ENCODE peak calls at places on chromosomes 4 and X, in four cellular contexts. Q, Z, C and J are unnamed samples.

GRCh38 chr4:115664285-115664684 is 550.9 kb upstream of the NDST4 start:
- DNase-seq in Q (no peak), C (no peak), Z (no peak), J (no peak)

GRCh38 chrX:70504772-70505450 is 60.3 kb downstream of the DLG3 start:
- DNase-seq in Z (no peak), Q (no peak), C (no peak), J (no peak)

GRCh38 chrX:1673337-1673736 is 58.5 kb downstream of the ASMT start:
- DNase-seq in Q (peak), Z (peak), C (no peak), J (peak)

GRCh38 chr4:72119946-72120345 is 88.1 kb downstream of the NPFFR2 start:
- DNase-seq in Z (no peak), C (no peak), Q (no peak), J (no peak)

GRCh38 chr4:184267673-184268573 is 50.2 kb upstream of the ENPP6 start:
- DNase-seq in Z (peak), Q (peak), C (peak), J (no peak)

GRCh38 chrX:47214435-47215077 is 3.9 kb upstream of the CDK16 start:
- DNase-seq in Z (no peak), C (no peak), Q (no peak), J (no peak)

GRCh38 chr4:544386-545105 is 31.5 kb downstream of the TMEM271 start:
- DNase-seq in C (no peak), Q (no peak), Z (no peak), J (no peak)

GRCh38 chr4:148355442-148356123 is 86.6 kb downstream of the NR3C2 start:
- DNase-seq in Q (no peak), C (no peak), Z (no peak), J (no peak)

GRCh38 chr4:40555176-40555900 is 74.3 kb downstream of the RBM47 start:
- DNase-seq in C (no peak), Q (no peak), Z (no peak), J (no peak)

GRCh38 chrX:38806054-38806389 is 4.8 kb downstream of the MID1IP1 start:
- DNase-seq in C (no peak), Z (no peak), Q (no peak), J (no peak)

GRCh38 chrX:34563061-34563460 is 94.0 kb downstream of the TMEM47 start:
- DNase-seq in Q (no peak), Z (no peak), C (no peak), J (no peak)

GRCh38 chr4:142336251-142336934 is 509.7 kb downstream of the INPP4B start:
- DNase-seq in C (no peak), Q (no peak), Z (no peak), J (no peak)

GRCh38 chrX:9851890-9852289 is 65.7 kb downstream of the SHROOM2 start:
- DNase-seq in C (no peak), Z (no peak), Q (no peak), J (no peak)

GRCh38 chr4:42331914-42332368 is 65.3 kb upstream of the SHISA3 start:
- DNase-seq in Q (no peak), C (no peak), Z (peak), J (no peak)

GRCh38 chrX:118418811-118419251 is 72.9 kb downstream of the WDR44 start:
- DNase-seq in Z (no peak), Q (no peak), C (no peak), J (no peak)

GRCh38 chr4:165580379-165580905 is 201.6 kb downstream of the CPE start:
- DNase-seq in Z (peak), Q (peak), C (peak), J (no peak)

GRCh38 chr4:133812236-133812635 is 389.4 kb downstream of the PABPC4L start:
- DNase-seq in Q (no peak), C (no peak), Z (no peak), J (no peak)

GRCh38 chrX:53445977-53446376 is 11.8 kb upstream of the HSD17B10 start:
- DNase-seq in C (no peak), Q (peak), Z (peak), J (peak)

GRCh38 chrX:44343412-44343942 is at the start of gene EFHC2:
- DNase-seq in C (no peak), Z (peak), Q (peak), J (peak)

GRCh38 chrX:109839694-109840358 is 106.8 kb upstream of the ACSL4 start:
- DNase-seq in C (no peak), Z (peak), Q (no peak), J (no peak)

GRCh38 chrX:121876316-121876715 is 828.9 kb downstream of the GLUD2 start:
- DNase-seq in Z (no peak), Q (peak), C (peak), J (no peak)

GRCh38 chr4:32010221-32010620 is 1290.1 kb downstream of the PCDH7 start:
- DNase-seq in Z (no peak), Q (no peak), C (no peak), J (no peak)

GRCh38 chrX:109890910-109891502 is 111.9 kb upstream of the TMEM164 start:
- DNase-seq in C (no peak), Z (peak), Q (peak), J (peak)

GRCh38 chr4:8303485-8304281 is 34.1 kb downstream of the HTRA3 start:
- DNase-seq in Q (peak), C (peak), Z (no peak), J (no peak)

GRCh38 chr4:145868637-145869409 is 69.8 kb downstream of the ZNF827 start:
- DNase-seq in Z (no peak), C (no peak), Q (peak), J (no peak)

GRCh38 chrX:135275973-135276372 is 24.1 kb downstream of the ETDA start:
- DNase-seq in C (no peak), Q (no peak), Z (no peak), J (no peak)

GRCh38 chr4:108971473-108971872 is 208.6 kb upstream of the ETNPPL start:
- DNase-seq in Q (no peak), Z (no peak), C (no peak), J (no peak)

GRCh38 chrX:17007134-17007768 is 60.8 kb downstream of the REPS2 start:
- DNase-seq in Z (no peak), C (no peak), Q (peak), J (no peak)

GRCh38 chr4:109462802-109463201 is 29.2 kb downstream of the SEC24B start:
- DNase-seq in Q (peak), Z (no peak), C (no peak), J (no peak)

GRCh38 chr4:8403981-8404380 is 36.5 kb downstream of the ACOX3 start:
- DNase-seq in Z (no peak), C (no peak), Q (no peak), J (no peak)

GRCh38 chrX:139078342-139078741 is 366.8 kb upstream of the FGF13 start:
- DNase-seq in C (no peak), Z (no peak), Q (no peak), J (no peak)

GRCh38 chrX:23888887-23889501 is 18.7 kb downstream of the APOO start:
- DNase-seq in Q (peak), C (no peak), Z (no peak), J (no peak)

GRCh38 chrX:45747905-45748304 is 547.2 kb upstream of the DIPK2B start:
- DNase-seq in Q (no peak), C (no peak), Z (no peak), J (no peak)
- TF ChIP-seq CTCF in Q (no peak), C (no peak), Z (no peak), J (no peak)

GRCh38 chr4:87058272-87059073 is 123.7 kb downstream of the AFF1 start:
- DNase-seq in Q (no peak), C (no peak), Z (no peak), J (peak)
- TF ChIP-seq CTCF in Q (no peak), C (no peak), Z (peak), J (no peak)

DNA sequence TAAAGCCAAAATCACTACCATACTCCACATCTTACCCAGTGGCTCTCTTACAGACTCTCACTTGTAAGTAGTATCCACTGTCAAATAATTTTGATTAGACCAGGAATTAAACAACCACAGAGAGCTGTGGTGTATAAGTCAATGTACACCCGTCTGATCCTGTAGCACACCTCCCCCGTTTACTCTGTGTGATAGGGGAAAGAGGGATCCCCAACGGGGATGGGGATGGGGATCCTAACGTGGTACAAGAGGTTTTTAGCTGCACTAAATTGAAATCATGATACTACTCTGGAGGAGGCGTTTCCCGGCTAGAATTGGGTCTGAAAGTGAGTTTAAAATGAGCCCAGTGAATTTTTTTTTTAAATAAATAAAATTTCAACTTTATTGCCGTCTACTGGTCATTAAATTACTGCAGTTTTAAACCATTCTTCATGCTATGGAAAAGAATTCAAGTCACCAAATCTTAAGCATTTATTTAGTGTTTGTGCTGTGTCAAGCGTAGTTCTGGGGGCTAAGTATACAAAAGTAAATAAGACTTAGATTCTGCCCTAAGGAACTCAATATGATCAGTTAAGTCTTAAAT is 76.6 kb downstream of the INTS12 start:
- DNase-seq in Z (no peak), C (no peak), Q (no peak), J (no peak)
- TF ChIP-seq CTCF in Z (peak), C (no peak), Q (peak), J (peak)

GRCh38 chr4:140353836-140354235 is 19.6 kb upstream of the SCOC start:
- DNase-seq in C (no peak), Q (no peak), Z (no peak), J (no peak)
- TF ChIP-seq CTCF in C (no peak), Q (no peak), Z (no peak), J (no peak)